ENCODE peak calls at places on chromosomes 5 and 9, in ten cellular contexts. E is Kasumi-1; G is DMS 273 treated with DMSO at 0.1 percent for 48 hours; Q is NCI-H460; U is NCI-H1105; H is LoVo; Y is stimulated activated CD4-positive, alpha-beta T cell treated with anti-CD3 and anti-CD28 coated beads, Interleukin-4, amount 100 ng/mL, for 1 hour; B is WTC11; L is DMS153; S is brain microvascular endothelial cell. Z is an unnamed sample.
A peak's percentile ranks its signal among the peaks of the same experiment; 100 is the strongest.

GRCh38 chr9:114902773-114903589 is 27.4 kb downstream of the TNFSF8 start:
- DNase-seq in E (no peak), G (no peak), Q (no peak), U (no peak), H (peak; percentile 25), Y (no peak), B (no peak), L (no peak), S (peak; percentile 62), Z (no peak)

GRCh38 chr9:126150411-126151030 is 176.1 kb upstream of the MVB12B start:
- DNase-seq in E (no peak), G (no peak), Q (no peak), U (no peak), H (no peak), Y (no peak), B (no peak), L (peak; percentile 89), S (no peak), Z (no peak)

GRCh38 chr9:77764894-77765780 is 117.0 kb upstream of the GNA14 start:
- DNase-seq in E (peak; percentile 61), G (no peak), Q (peak; percentile 19), U (no peak), H (peak; percentile 14), Y (no peak), B (no peak), L (no peak), S (peak; percentile 42), Z (no peak)

GRCh38 chr5:172683696-172684464 is 42.8 kb downstream of the NEURL1B start:
- DNase-seq in E (no peak), G (no peak), Q (no peak), U (no peak), H (no peak), Y (peak; percentile 76), B (peak; percentile 62), L (no peak), S (no peak), Z (no peak)

GRCh38 chr5:113340537-113340936 is 94.3 kb downstream of the TSSK1B start:
- DNase-seq in E (no peak), G (no peak), Q (no peak), U (no peak), H (no peak), Y (no peak), B (no peak), L (no peak), S (no peak), Z (no peak)

GRCh38 chr5:180160822-180161221 is 48.2 kb downstream of the RASGEF1C start:
- DNase-seq in E (peak; percentile 78), G (no peak), Q (no peak), U (no peak), H (no peak), Y (no peak), B (no peak), L (no peak), S (no peak), Z (no peak)

GRCh38 chr5:97839338-97840081 is 656.5 kb upstream of the RIOK2 start:
- DNase-seq in E (no peak), G (no peak), Q (no peak), U (no peak), H (no peak), Y (no peak), B (no peak), L (no peak), S (peak; percentile 49), Z (no peak)

GRCh38 chr9:14203366-14204056 is 110.4 kb downstream of the NFIB start:
- DNase-seq in E (no peak), G (peak; percentile 49), Q (no peak), U (peak; percentile 82), H (peak; percentile 56), Y (no peak), B (no peak), L (no peak), S (peak; percentile 45), Z (no peak)

GRCh38 chr9:71858102-71858798 is 52.7 kb downstream of the ABHD17B start:
- DNase-seq in E (no peak), G (no peak), Q (no peak), U (no peak), H (no peak), Y (no peak), B (no peak), L (no peak), S (no peak), Z (no peak)

GRCh38 chr5:82942083-82942881 is 134.9 kb downstream of the TMEM167A start:
- DNase-seq in E (no peak), G (no peak), Q (no peak), U (no peak), H (no peak), Y (no peak), B (no peak), L (no peak), S (no peak), Z (no peak)

GRCh38 chr5:25255128-25255527 is 610.4 kb upstream of the CDH10 start:
- DNase-seq in E (no peak), G (no peak), Q (no peak), U (no peak), H (no peak), Y (no peak), B (no peak), L (peak; percentile 39), S (no peak), Z (no peak)

GRCh38 chr9:74499111-74499601 is 2.0 kb downstream of the RORB start:
- DNase-seq in E (no peak), G (no peak), Q (no peak), U (no peak), H (no peak), Y (no peak), B (peak; percentile 30), L (no peak), S (no peak), Z (peak; percentile 16)

GRCh38 chr9:107274953-107275422 is 8.1 kb upstream of the RAD23B start:
- DNase-seq in E (no peak), G (no peak), Q (peak; percentile 41), U (no peak), H (peak; percentile 40), Y (no peak), B (no peak), L (no peak), S (peak; percentile 98), Z (peak; percentile 27)

GRCh38 chr5:3854069-3854741 is 258.6 kb downstream of the IRX1 start:
- DNase-seq in E (no peak), G (no peak), Q (no peak), U (no peak), H (no peak), Y (no peak), B (no peak), L (no peak), S (no peak), Z (no peak)

GRCh38 chr9:4922101-4922500 is 63.0 kb upstream of the JAK2 start:
- DNase-seq in E (no peak), G (no peak), Q (no peak), U (no peak), H (no peak), Y (no peak), B (no peak), L (no peak), S (no peak), Z (no peak)

GRCh38 chr9:5425006-5425628 is 12.6 kb downstream of the PLGRKT start:
- DNase-seq in E (peak; percentile 17), G (peak; percentile 14), Q (no peak), U (peak; percentile 7), H (peak; percentile 31), Y (no peak), B (no peak), L (peak; percentile 2), S (no peak), Z (no peak)

GRCh38 chr9:138023394-138024124 is 146.0 kb downstream of the CACNA1B start:
- DNase-seq in E (no peak), G (no peak), Q (no peak), U (no peak), H (no peak), Y (no peak), B (peak; percentile 39), L (no peak), S (no peak), Z (no peak)

GRCh38 chr9:602716-603115 is 238.8 kb upstream of the DMRT1 start:
- DNase-seq in E (no peak), G (no peak), Q (no peak), U (no peak), H (no peak), Y (no peak), B (no peak), L (no peak), S (no peak), Z (no peak)

Z was measured in 8988T.